ENCODE peak calls at places on chromosomes 3 and 15, in four cellular contexts. U is SK-N-SH, H is K562, I is WTC11. Q is an unnamed sample.

GRCh38 chr3:18758047-18758704 is 333.0 kb upstream of the SATB1 start:
- DNase-seq in U (peak; percentile 27), H (peak; percentile 42), I (no peak), Q (peak; percentile 28)

GRCh38 chr3:62554264-62554799 is 181.0 kb upstream of the FEZF2 start:
- DNase-seq in U (peak; percentile 8), H (peak; percentile 5), I (peak; percentile 37), Q (no peak)

GRCh38 chr3:171442184-171442583 is 18.0 kb downstream of the TNIK start:
- DNase-seq in U (no peak), H (no peak), I (no peak), Q (no peak)

GRCh38 chr3:42688487-42689420 is 3.4 kb downstream of the KLHL40 start:
- DNase-seq in U (no peak), H (no peak), I (no peak), Q (no peak)

GRCh38 chr15:81185896-81186295 is 10.8 kb upstream of the IL16 start:
- DNase-seq in U (no peak), H (no peak), I (no peak), Q (no peak)

GRCh38 chr3:110016235-110016634 is 678.9 kb upstream of the DPPA4 start:
- DNase-seq in U (no peak), H (no peak), I (no peak), Q (no peak)

GRCh38 chr15:67186226-67186649 is 68.2 kb downstream of the AAGAB start:
- DNase-seq in U (no peak), H (no peak), I (no peak), Q (no peak)

GRCh38 chr15:84816694-84817460 is at the start of gene ALPK3:
- DNase-seq in U (peak; percentile 49), H (no peak), I (peak; percentile 63), Q (no peak)

GRCh38 chr15:65829150-65829764 is 37.2 kb upstream of the DENND4A start:
- DNase-seq in U (peak; percentile 44), H (peak; percentile 37), I (no peak), Q (no peak)

GRCh38 chr3:161781381-161781780 is 284.8 kb downstream of the OTOL1 start:
- DNase-seq in U (no peak), H (no peak), I (no peak), Q (no peak)

GRCh38 chr3:120170223-120170622 is 76.0 kb upstream of the GSK3B start:
- DNase-seq in U (no peak), H (no peak), I (no peak), Q (no peak)

DNA sequence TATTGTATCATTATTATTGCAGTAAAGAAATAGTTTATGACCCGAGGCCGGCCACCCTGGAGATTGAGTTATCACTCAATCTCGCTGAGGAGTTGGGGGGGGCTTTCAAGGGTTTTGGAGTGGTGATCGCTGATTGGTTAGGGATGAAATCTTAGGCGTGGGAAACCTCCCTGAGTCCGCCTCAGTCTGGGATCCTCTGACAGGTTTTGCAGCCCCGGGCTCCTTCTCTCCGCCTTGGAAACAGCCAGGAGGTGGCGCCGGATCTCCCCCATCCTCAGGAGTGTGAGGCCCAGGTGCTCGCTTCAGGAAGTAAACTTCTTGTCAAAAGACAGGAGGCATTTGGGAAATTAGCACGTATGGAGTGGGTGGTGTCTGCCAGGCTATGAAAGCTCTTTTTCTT is 41.1 kb upstream of the SEC61A1 start:
- DNase-seq in U (peak; percentile 51), H (peak; percentile 50), I (peak; percentile 90), Q (no peak)
- TF ChIP-seq USF1 in U (no peak), H (no peak), I (no peak), Q (no peak)

GRCh38 chr15:68187559-68187958 is 17.6 kb downstream of the CALML4 start:
- DNase-seq in U (peak; percentile 74), H (no peak), I (no peak), Q (no peak)
- TF ChIP-seq USF1 in U (no peak), H (no peak), I (no peak), Q (no peak)

GRCh38 chr15:82856397-82857170 is 47.2 kb downstream of the WHAMM start:
- DNase-seq in U (no peak), H (no peak), I (no peak), Q (no peak)
- TF ChIP-seq USF1 in U (no peak), H (no peak), I (no peak), Q (no peak)

DNA sequence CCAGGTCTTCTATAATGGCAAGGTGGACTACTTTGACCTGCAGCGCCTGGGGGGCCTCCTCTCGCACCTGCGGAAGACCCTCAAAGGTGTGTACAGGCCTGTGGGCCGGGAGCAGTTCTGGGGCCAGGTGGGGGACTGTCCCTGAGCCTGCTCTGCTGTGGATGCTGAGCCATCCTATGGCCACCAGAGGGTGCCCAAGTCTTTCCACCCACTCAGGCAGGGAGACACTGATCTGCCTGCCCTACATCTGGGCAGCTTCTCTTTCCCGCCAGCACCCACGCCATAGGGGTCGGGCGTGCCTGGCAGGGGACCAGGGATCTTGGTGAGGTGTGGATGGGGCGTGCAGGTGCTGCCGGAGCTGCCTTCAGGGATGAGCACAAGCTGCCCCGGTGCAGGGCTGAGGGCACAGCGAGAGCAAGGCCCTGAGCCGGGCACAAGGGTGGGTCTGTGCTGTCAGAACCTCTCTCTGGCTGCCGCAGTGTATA is 14.1 kb downstream of the RNF123 start:
- DNase-seq in U (peak; percentile 92), H (peak; percentile 61), I (peak; percentile 75), Q (no peak)
- TF ChIP-seq USF1 in U (no peak), H (no peak), I (no peak), Q (no peak)

DNA sequence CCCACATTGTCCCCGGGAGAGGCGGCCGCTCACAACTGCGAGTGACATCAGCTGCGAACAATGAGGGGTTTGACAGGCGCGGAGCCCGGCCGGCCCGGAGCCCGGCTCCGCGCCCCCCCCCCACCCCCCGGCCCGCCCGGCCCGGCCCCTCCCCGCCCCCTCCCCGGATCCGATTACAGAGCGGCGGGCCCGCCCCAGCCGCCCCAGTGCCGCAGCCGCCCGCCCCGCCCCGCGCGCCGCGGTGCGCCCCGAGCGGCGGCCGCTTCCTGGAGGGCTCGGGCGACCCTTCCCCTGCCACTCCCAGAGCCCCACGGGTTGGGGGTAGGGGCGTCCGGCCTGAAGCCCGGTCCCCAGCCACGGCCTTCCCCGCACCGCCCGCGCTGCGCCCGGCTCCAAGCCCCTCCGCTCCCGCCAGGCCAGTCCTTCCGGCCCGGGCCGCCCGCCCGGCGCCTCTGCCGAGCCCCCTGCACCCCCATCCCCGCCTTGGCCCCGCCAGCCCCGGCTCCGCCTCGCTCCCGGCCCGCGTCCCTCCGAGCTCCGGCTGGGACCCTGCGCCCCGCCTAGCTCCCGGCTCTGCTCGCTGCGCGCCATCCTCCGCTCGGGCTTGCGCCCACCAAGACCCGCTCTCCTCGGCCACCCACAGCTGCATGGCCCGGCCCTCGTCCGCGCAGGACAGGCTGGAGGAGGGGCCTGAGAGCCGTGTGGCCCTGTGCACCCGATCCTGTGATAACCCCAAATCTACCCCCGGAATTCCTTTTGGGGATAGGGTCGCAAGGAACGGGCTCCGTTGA is at the start of gene PCBP4:
- DNase-seq in U (peak; percentile 88), H (peak; percentile 77), I (peak; percentile 69), Q (no peak)
- TF ChIP-seq USF1 in U (no peak), H (no peak), I (no peak), Q (no peak)

DNA sequence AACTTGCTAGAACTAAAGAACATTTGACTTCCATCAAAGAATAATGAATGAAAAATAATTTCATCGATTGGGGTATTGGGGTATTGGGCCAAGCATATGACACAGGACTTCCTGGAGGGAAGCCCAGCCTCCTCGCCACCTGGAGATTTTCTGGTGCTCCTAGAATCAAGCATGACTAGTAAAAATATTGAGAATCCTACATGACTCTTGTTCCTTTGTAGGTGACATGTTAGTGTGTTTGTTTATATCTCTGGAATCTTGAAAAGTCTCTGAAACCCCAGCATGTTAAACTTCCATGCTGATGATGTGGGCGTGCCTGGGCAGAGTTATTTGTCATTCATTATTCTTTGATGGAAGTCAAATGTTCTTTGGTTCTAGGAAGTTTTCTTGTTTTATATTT is 90.1 kb upstream of the EPHB3 start:
- DNase-seq in U (no peak), H (no peak), I (no peak), Q (no peak)
- TF ChIP-seq USF1 in U (no peak), H (no peak), I (no peak), Q (no peak)

DNA sequence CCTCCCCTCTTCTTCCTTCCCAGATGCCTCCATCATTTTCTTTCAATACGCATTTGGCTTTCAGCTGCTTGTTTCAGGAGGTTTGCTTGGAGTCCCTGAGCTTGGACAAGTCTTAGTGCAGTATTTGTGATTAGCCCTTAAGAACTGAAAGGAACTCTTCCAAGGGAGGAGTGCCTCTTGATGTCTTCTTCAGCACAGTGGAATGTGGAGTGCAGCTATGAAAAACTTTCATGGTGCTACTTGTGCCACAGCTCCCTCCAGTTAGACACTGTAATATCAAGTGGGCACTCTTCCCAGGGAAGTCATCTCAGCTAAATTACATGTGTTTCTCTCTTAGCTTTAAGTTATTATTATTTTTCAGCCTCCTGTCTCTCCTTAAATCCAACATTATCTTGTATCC is 173.1 kb downstream of the NECTIN3 start:
- DNase-seq in U (no peak), H (no peak), I (no peak), Q (no peak)
- TF ChIP-seq USF1 in U (no peak), H (no peak), I (no peak), Q (no peak)

DNA sequence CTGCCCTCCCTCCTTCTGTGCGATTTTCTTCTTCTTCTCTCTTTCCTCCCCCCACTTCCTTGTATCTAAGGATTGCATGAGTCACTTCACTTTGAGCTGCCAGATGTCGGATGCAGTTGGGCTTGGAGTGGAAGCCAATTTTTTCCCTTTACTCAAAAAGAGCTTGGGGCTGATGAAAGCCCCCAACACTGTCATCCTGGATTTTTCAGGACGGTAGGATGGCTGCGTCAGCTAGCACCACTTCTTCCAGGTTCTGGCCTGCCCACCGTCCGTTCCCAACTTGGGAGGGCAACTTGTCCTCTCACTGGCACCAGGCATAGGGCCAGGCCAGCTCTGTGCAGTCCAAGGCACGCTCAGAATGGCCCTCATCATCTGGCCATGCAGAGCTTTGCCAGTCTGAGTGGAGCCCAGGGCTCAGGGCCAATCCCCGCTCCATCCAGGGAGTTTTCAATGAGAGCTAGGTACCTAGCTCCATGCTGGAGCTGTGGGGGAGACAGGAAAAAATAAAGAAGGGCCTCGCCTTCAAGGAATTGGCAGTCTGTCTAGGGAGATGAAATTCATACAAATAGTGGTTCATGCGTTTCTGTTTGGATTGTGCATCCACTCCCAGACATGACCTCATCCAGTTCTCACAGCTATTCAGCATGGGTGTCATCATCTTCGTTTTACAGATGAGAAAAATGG is 47.7 kb upstream of the INSYN1 start:
- DNase-seq in U (no peak), H (no peak), I (no peak), Q (no peak)
- TF ChIP-seq USF1 in U (no peak), H (no peak), I (no peak), Q (no peak)

GRCh38 chr15:74788716-74789151 is 6.9 kb downstream of the CSK start:
- DNase-seq in U (no peak), H (no peak), I (peak; percentile 48), Q (peak; percentile 92)
- TF ChIP-seq USF1 in U (no peak), H (no peak), I (no peak), Q (no peak)

Q was measured in GM12878.